ENCODE peak calls at places on chromosomes 7 and 10, in eight cellular contexts. F is D341Med; C is cardiac septum; U is stimulated activated CD8-positive, alpha-beta memory T cell treated with anti-CD3 and anti-CD28 coated beads, Interleukin-7, amount 100 ng/mL, for 24 hours; T is naive thymus-derived CD8-positive, alpha-beta T cell; D is effector memory CD8-positive, alpha-beta T cell; E is T-cell; R is globus pallidus. J is an unnamed sample.

GRCh38 chr7:12256025-12256570 is 45.0 kb downstream of the TMEM106B start:
- DNase-seq in F (no peak), C (no peak), U (no peak), T (no peak), D (no peak), E (no peak), R (no peak), J (no peak)

GRCh38 chr7:90968871-90969270 is 295.4 kb upstream of the FZD1 start:
- DNase-seq in F (no peak), C (no peak), U (no peak), T (no peak), D (no peak), E (no peak), R (no peak), J (no peak)

GRCh38 chr7:41997151-41997550 is 239.9 kb downstream of the GLI3 start:
- DNase-seq in F (no peak), C (no peak), U (no peak), T (no peak), D (no peak), E (no peak), R (no peak), J (no peak)

GRCh38 chr10:116486774-116487448 is 58.8 kb upstream of the PNLIP start:
- DNase-seq in F (no peak), C (no peak), U (no peak), T (no peak), D (no peak), E (no peak), R (no peak), J (no peak)

GRCh38 chr7:38728145-38728544 is 97.0 kb upstream of the AMPH start:
- DNase-seq in F (no peak), C (no peak), U (no peak), T (no peak), D (no peak), E (no peak), R (no peak), J (no peak)

GRCh38 chr7:71679480-71679879 is 547.5 kb downstream of the GALNT17 start:
- DNase-seq in F (peak), C (peak), U (no peak), T (no peak), D (no peak), E (no peak), R (no peak), J (no peak)

GRCh38 chr7:129843365-129843898 is 109.3 kb downstream of the UBE2H start:
- DNase-seq in F (no peak), C (no peak), U (no peak), T (no peak), D (no peak), E (no peak), R (no peak), J (no peak)

GRCh38 chr10:86348321-86349210 is 18.0 kb downstream of the GRID1 start:
- DNase-seq in F (no peak), C (peak), U (no peak), T (no peak), D (no peak), E (no peak), R (peak), J (no peak)

GRCh38 chr10:117167346-117168134 is 29.5 kb upstream of the VAX1 start:
- DNase-seq in F (no peak), C (no peak), U (no peak), T (no peak), D (no peak), E (no peak), R (no peak), J (no peak)

GRCh38 chr7:41114166-41114565 is 588.7 kb downstream of the INHBA start:
- DNase-seq in F (no peak), C (no peak), U (no peak), T (no peak), D (no peak), E (no peak), R (no peak), J (no peak)

GRCh38 chr7:87210506-87210905 is 9.0 kb downstream of the TMEM243 start:
- DNase-seq in F (no peak), C (no peak), U (no peak), T (no peak), D (no peak), E (no peak), R (no peak), J (no peak)

GRCh38 chr7:102974366-102975236 is 61.8 kb downstream of the LRRC17 start:
- DNase-seq in F (no peak), C (no peak), U (no peak), T (no peak), D (no peak), E (no peak), R (no peak), J (no peak)

GRCh38 chr10:110865184-110865803 is 6.4 kb upstream of the PDCD4 start:
- DNase-seq in F (peak), C (no peak), U (no peak), T (no peak), D (no peak), E (no peak), R (no peak), J (no peak)

GRCh38 chr7:149827089-149827981 is 10.8 kb upstream of the ZNF862 start:
- DNase-seq in F (peak), C (no peak), U (no peak), T (no peak), D (no peak), E (no peak), R (no peak), J (no peak)

GRCh38 chr7:985915-986741 is 3.1 kb downstream of the CYP2W1 start:
- DNase-seq in F (no peak), C (no peak), U (no peak), T (no peak), D (no peak), E (no peak), R (no peak), J (no peak)

GRCh38 chr10:100745882-100746412 is 565 bp downstream of the PAX2 start:
- DNase-seq in F (no peak), C (no peak), U (no peak), T (no peak), D (no peak), E (no peak), R (no peak), J (no peak)

GRCh38 chr7:41693150-41693997 is 9.5 kb downstream of the INHBA start:
- DNase-seq in F (no peak), C (no peak), U (no peak), T (no peak), D (no peak), E (no peak), R (no peak), J (no peak)

GRCh38 chr10:30583778-30584415 is 45.7 kb downstream of the LYZL2 start:
- DNase-seq in F (no peak), C (peak), U (no peak), T (no peak), D (no peak), E (no peak), R (peak), J (no peak)

GRCh38 chr10:124296813-124297788 is 121.6 kb downstream of the OAT start:
- DNase-seq in F (no peak), C (no peak), U (no peak), T (no peak), D (no peak), E (no peak), R (no peak), J (no peak)

GRCh38 chr7:123643495-123644428 is 11.9 kb upstream of the LMOD2 start:
- DNase-seq in F (no peak), C (no peak), U (no peak), T (no peak), D (no peak), E (no peak), R (no peak), J (no peak)